ENCODE peak calls at places on chromosomes 5 and 9, in four cellular contexts. One of them, this sample, is unnamed.

GRCh38 chr5:104016650-104017049 is 454.1 kb upstream of the NUDT12 start:
- DNase-seq in K562: no peak
- DNase-seq in lower lobe of right lung: no peak
- DNase-seq in neural progenitor cell: no peak
- DNase-seq in this sample: no peak

GRCh38 chr5:118247468-118247867 is 740.9 kb downstream of the DTWD2 start:
- DNase-seq in lower lobe of right lung: no peak
- DNase-seq in K562: no peak
- DNase-seq in neural progenitor cell: no peak
- DNase-seq in this sample: no peak

GRCh38 chr5:29170609-29171008 is 2022.9 kb upstream of the CDH6 start:
- DNase-seq in lower lobe of right lung: no peak
- DNase-seq in K562: no peak
- DNase-seq in neural progenitor cell: no peak
- DNase-seq in this sample: no peak

GRCh38 chr9:7982907-7983306 is 183.3 kb upstream of the DMAC1 start:
- DNase-seq in lower lobe of right lung: peak; percentile 35
- DNase-seq in neural progenitor cell: no peak
- DNase-seq in K562: no peak
- DNase-seq in this sample: no peak

GRCh38 chr9:98173181-98173580 is 19.3 kb downstream of the CORO2A start:
- DNase-seq in K562: no peak
- DNase-seq in neural progenitor cell: no peak
- DNase-seq in lower lobe of right lung: no peak
- DNase-seq in this sample: peak; percentile 37

GRCh38 chr5:57009811-57010210 is 57.9 kb upstream of the MIER3 start:
- DNase-seq in neural progenitor cell: no peak
- DNase-seq in lower lobe of right lung: no peak
- DNase-seq in K562: no peak
- DNase-seq in this sample: no peak

GRCh38 chr9:1269533-1270315 is 219.6 kb downstream of the DMRT2 start:
- DNase-seq in K562: no peak
- DNase-seq in lower lobe of right lung: no peak
- DNase-seq in neural progenitor cell: no peak
- DNase-seq in this sample: no peak

GRCh38 chr5:97071101-97071500 is 71.3 kb downstream of the LIX1 start:
- DNase-seq in K562: no peak
- DNase-seq in neural progenitor cell: no peak
- DNase-seq in lower lobe of right lung: no peak
- DNase-seq in this sample: no peak

GRCh38 chr5:119168401-119168800 is 97.5 kb downstream of the DMXL1 start:
- DNase-seq in neural progenitor cell: no peak
- DNase-seq in lower lobe of right lung: no peak
- DNase-seq in K562: no peak
- DNase-seq in this sample: no peak

GRCh38 chr5:134463991-134464760 is 52.5 kb upstream of the CDKN2AIPNL start:
- DNase-seq in lower lobe of right lung: no peak
- DNase-seq in K562: no peak
- DNase-seq in neural progenitor cell: no peak
- DNase-seq in this sample: no peak

GRCh38 chr9:108812388-108812787 is 43.4 kb downstream of the ACTL7B start:
- DNase-seq in K562: no peak
- DNase-seq in neural progenitor cell: no peak
- DNase-seq in lower lobe of right lung: no peak
- DNase-seq in this sample: no peak

GRCh38 chr9:110207071-110207923 is 662 bp downstream of the C9orf152 start:
- DNase-seq in neural progenitor cell: no peak
- DNase-seq in lower lobe of right lung: peak; percentile 84
- DNase-seq in K562: no peak
- DNase-seq in this sample: peak; percentile 79

GRCh38 chr9:114492991-114493390 is 12.3 kb downstream of the WHRN start:
- DNase-seq in lower lobe of right lung: no peak
- DNase-seq in neural progenitor cell: no peak
- DNase-seq in K562: no peak
- DNase-seq in this sample: no peak

GRCh38 chr9:124800306-124801259 is 23.6 kb downstream of the OLFML2A start:
- DNase-seq in lower lobe of right lung: peak; percentile 75
- DNase-seq in neural progenitor cell: no peak
- DNase-seq in K562: no peak
- DNase-seq in this sample: no peak

GRCh38 chr5:4511996-4512656 is 628.0 kb upstream of the ADAMTS16 start:
- DNase-seq in K562: peak; percentile 14
- DNase-seq in neural progenitor cell: peak; percentile 71
- DNase-seq in lower lobe of right lung: peak; percentile 76
- DNase-seq in this sample: no peak

GRCh38 chr9:91245432-91246313 is 116.0 kb downstream of the AUH start:
- DNase-seq in K562: peak; percentile 36
- DNase-seq in neural progenitor cell: no peak
- DNase-seq in lower lobe of right lung: no peak
- DNase-seq in this sample: no peak

GRCh38 chr9:105341784-105342183 is 97.3 kb downstream of the SLC44A1 start:
- DNase-seq in neural progenitor cell: no peak
- DNase-seq in K562: no peak
- DNase-seq in lower lobe of right lung: no peak
- DNase-seq in this sample: no peak

GRCh38 chr5:172714491-172715420 is 56.2 kb downstream of the DUSP1 start:
- DNase-seq in K562: peak; percentile 76
- DNase-seq in lower lobe of right lung: peak; percentile 91
- DNase-seq in neural progenitor cell: peak; percentile 82
- DNase-seq in this sample: peak; percentile 90

GRCh38 chr9:108194154-108194553 is 661.6 kb downstream of the ACTL7B start:
- DNase-seq in K562: no peak
- DNase-seq in neural progenitor cell: no peak
- DNase-seq in lower lobe of right lung: no peak
- DNase-seq in this sample: no peak

GRCh38 chr5:127876384-127876783 is 173.2 kb downstream of the CCDC192 start:
- DNase-seq in K562: no peak
- DNase-seq in lower lobe of right lung: no peak
- DNase-seq in neural progenitor cell: no peak
- DNase-seq in this sample: no peak

GRCh38 chr5:68290260-68290674 is 74.7 kb downstream of the PIK3R1 start:
- DNase-seq in neural progenitor cell: no peak
- DNase-seq in K562: peak; percentile 71
- DNase-seq in lower lobe of right lung: no peak
- DNase-seq in this sample: no peak
- H3K4me3 ChIP-seq in neural progenitor cell: no peak overlapping the region
- H3K4me3 ChIP-seq in K562: no peak overlapping the region
- H3K4me3 ChIP-seq in lower lobe of right lung: peak overlapping the region; percentile 1
- H3K4me3 ChIP-seq in this sample: peak overlapping the region; percentile 62

GRCh38 chr9:113275147-113276131 is at the start of the genes CDC26 and PRPF4:
- DNase-seq in lower lobe of right lung: peak; percentile 97
- DNase-seq in K562: peak; percentile 95
- DNase-seq in neural progenitor cell: peak; percentile 99
- DNase-seq in this sample: peak; percentile 98
- H3K36me3 ChIP-seq in lower lobe of right lung: peaks cover 68% of the 10 kb centered on the region
- H3K36me3 ChIP-seq in K562: peaks cover 70% of the 10 kb centered on the region
- H3K36me3 ChIP-seq in neural progenitor cell: peaks cover 16% of the 10 kb centered on the region
- H3K36me3 ChIP-seq in this sample: no peaks in the 10 kb centered on the region

GRCh38 chr5:6718161-6718681 is 5.0 kb downstream of the TENT4A start:
- DNase-seq in neural progenitor cell: no peak
- DNase-seq in lower lobe of right lung: no peak
- DNase-seq in K562: no peak
- DNase-seq in this sample: no peak
- H3K4me3 ChIP-seq in neural progenitor cell: no peak overlapping the region
- H3K4me3 ChIP-seq in lower lobe of right lung: no peak overlapping the region
- H3K4me3 ChIP-seq in K562: no peak overlapping the region
- H3K4me3 ChIP-seq in this sample: no peak overlapping the region

DNA sequence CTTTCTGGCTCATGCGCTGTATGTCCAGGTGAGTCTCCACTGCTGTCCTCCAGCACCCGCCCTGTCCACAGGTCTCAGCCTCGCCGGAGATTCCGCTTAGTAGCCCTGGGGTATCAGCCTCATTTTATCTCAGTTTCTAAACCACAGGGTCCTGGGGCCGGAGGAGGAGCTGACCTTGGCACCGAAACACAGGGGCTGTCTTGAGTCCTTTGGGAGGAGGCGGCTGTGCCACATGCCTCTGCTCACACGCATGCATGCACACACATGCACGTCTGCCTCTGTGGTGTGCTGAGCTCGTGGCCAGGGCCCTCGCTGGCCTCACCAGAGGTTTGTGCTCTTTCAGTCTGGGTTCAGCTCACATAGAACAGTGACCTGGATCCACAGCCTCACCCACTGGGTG is 23.3 kb downstream of the TRIP13 start:
- DNase-seq in lower lobe of right lung: no peak
- DNase-seq in K562: no peak
- DNase-seq in neural progenitor cell: no peak
- DNase-seq in this sample: peak; percentile 28
- H3K36me3 ChIP-seq in lower lobe of right lung: no peaks in the 10 kb centered on the region
- H3K36me3 ChIP-seq in K562: peaks cover 78% of the 10 kb centered on the region
- H3K36me3 ChIP-seq in neural progenitor cell: no peaks in the 10 kb centered on the region
- H3K36me3 ChIP-seq in this sample: no peaks in the 10 kb centered on the region

GRCh38 chr5:80989883-80990282 is 29.7 kb downstream of the RASGRF2 start:
- DNase-seq in lower lobe of right lung: no peak
- DNase-seq in neural progenitor cell: no peak
- DNase-seq in K562: no peak
- DNase-seq in this sample: no peak

GRCh38 chr5:80982093-80982492 is 21.9 kb downstream of the RASGRF2 start:
- DNase-seq in lower lobe of right lung: no peak
- DNase-seq in K562: no peak
- DNase-seq in neural progenitor cell: no peak
- DNase-seq in this sample: no peak

GRCh38 chr5:80988419-80988925 is 28.3 kb downstream of the RASGRF2 start:
- DNase-seq in K562: no peak
- DNase-seq in neural progenitor cell: no peak
- DNase-seq in lower lobe of right lung: no peak
- DNase-seq in this sample: no peak

GRCh38 chr5:80987078-80987766 is 27.1 kb downstream of the RASGRF2 start:
- DNase-seq in lower lobe of right lung: no peak
- DNase-seq in neural progenitor cell: no peak
- DNase-seq in K562: no peak
- DNase-seq in this sample: no peak

GRCh38 chr5:80985600-80986228 is 25.6 kb downstream of the RASGRF2 start:
- DNase-seq in K562: no peak
- DNase-seq in lower lobe of right lung: no peak
- DNase-seq in neural progenitor cell: no peak
- DNase-seq in this sample: no peak
- H3K4me3 ChIP-seq in K562: no peak overlapping the region
- H3K4me3 ChIP-seq in lower lobe of right lung: no peak overlapping the region
- H3K4me3 ChIP-seq in neural progenitor cell: no peak overlapping the region
- H3K4me3 ChIP-seq in this sample: no peak overlapping the region

GRCh38 chr9:136389396-136389795 is 10.6 kb downstream of the SNAPC4 start:
- DNase-seq in neural progenitor cell: no peak
- DNase-seq in lower lobe of right lung: no peak
- DNase-seq in K562: no peak
- DNase-seq in this sample: no peak
- H3K36me3 ChIP-seq in neural progenitor cell: peaks cover 3% of the 10 kb centered on the region
- H3K36me3 ChIP-seq in lower lobe of right lung: peaks cover 86% of the 10 kb centered on the region
- H3K36me3 ChIP-seq in K562: peaks cover 91% of the 10 kb centered on the region
- H3K36me3 ChIP-seq in this sample: no peaks in the 10 kb centered on the region

DNA sequence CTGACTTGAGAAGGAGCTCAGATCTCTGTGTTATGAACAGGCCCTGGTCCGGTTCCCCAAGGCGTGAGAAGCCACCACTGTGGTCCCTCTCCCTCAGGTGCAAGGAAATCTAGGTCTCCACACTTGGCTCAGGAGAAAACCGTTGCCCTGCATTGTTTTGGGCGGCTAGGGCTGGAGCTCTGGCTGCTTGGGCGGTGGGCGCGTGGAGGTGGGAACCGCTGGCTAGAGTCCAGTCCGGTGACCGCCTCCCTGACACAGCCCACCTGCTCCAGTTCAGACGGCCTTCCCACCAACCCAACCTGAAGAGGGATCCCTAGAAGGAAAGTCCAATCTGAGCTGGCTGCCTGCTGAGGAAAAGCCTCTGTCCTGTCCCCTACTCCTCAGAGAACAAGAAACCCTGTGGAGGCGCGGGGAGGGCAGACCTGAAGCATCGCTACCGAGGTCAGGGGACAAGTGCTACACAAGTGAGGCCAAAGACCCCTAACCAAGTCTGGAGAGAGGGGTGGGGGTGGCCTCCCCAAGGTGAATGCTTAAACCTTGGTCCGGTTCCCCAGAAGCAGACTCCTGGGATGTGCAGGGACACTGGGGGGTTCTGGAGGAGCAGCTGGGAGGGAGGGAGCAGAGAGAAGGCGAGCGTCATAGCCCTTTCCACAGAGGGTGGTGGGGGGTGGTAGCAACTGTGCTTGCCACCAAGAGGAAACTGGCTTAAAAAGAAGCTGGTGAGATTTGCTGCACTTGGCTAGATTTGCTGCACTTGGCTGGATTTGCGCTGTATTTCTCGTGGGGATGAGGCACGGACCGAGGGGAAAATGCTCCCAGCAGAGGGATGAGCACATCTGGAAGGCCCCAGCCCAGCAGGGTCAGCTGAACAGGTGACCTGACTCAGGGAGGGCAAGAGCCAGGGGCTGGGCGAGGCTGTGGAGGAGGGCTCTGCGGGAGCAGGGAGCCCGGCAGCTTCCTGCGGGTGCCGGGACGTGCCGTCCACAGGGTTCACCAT is 65.2 kb downstream of the RAPGEF1 start:
- DNase-seq in lower lobe of right lung: no peak
- DNase-seq in K562: no peak
- DNase-seq in neural progenitor cell: no peak
- DNase-seq in this sample: peak; percentile 63
- H3K4me3 ChIP-seq in lower lobe of right lung: peak overlapping the region; percentile 6
- H3K4me3 ChIP-seq in K562: no peak overlapping the region
- H3K4me3 ChIP-seq in neural progenitor cell: no peak overlapping the region
- H3K4me3 ChIP-seq in this sample: peak overlapping the region; percentile 12

GRCh38 chr5:138566792-138567191 is 8.4 kb downstream of the HSPA9 start:
- DNase-seq in lower lobe of right lung: no peak
- DNase-seq in K562: no peak
- DNase-seq in neural progenitor cell: no peak
- DNase-seq in this sample: no peak

GRCh38 chr5:138568061-138568824 is 7.0 kb downstream of the HSPA9 start:
- DNase-seq in lower lobe of right lung: no peak
- DNase-seq in K562: no peak
- DNase-seq in neural progenitor cell: no peak
- DNase-seq in this sample: no peak

GRCh38 chr5:138564242-138564641 is 11.0 kb downstream of the HSPA9 start:
- DNase-seq in K562: no peak
- DNase-seq in neural progenitor cell: no peak
- DNase-seq in lower lobe of right lung: no peak
- DNase-seq in this sample: no peak

GRCh38 chr5:138563340-138564118 is 11.7 kb downstream of the HSPA9 start:
- DNase-seq in K562: peak; percentile 11
- DNase-seq in neural progenitor cell: no peak
- DNase-seq in lower lobe of right lung: no peak
- DNase-seq in this sample: no peak

GRCh38 chr5:138565100-138565821 is 9.9 kb downstream of the HSPA9 start:
- DNase-seq in lower lobe of right lung: no peak
- DNase-seq in neural progenitor cell: no peak
- DNase-seq in K562: no peak
- DNase-seq in this sample: no peak
- H3K36me3 ChIP-seq in lower lobe of right lung: peaks cover 98% of the 10 kb centered on the region
- H3K36me3 ChIP-seq in neural progenitor cell: peaks cover 23% of the 10 kb centered on the region
- H3K36me3 ChIP-seq in K562: peaks cover 95% of the 10 kb centered on the region
- H3K36me3 ChIP-seq in this sample: peaks cover 99% of the 10 kb centered on the region